ENCODE peak calls at places on chromosomes 7 and 10, in five cellular contexts. Y is neural progenitor cell, N is fibroblast of lung, B is cardiac muscle cell, Q is choroid plexus epithelial cell. L is an unnamed sample.

GRCh38 chr7:40331915-40332314 is 197.1 kb downstream of the SUGCT start:
- DNase-seq in Y (no peak), B (no peak), Q (no peak), N (peak; percentile 83), L (no peak)

GRCh38 chr7:54426406-54426805 is 115.8 kb upstream of the VSTM2A start:
- DNase-seq in Y (no peak), Q (no peak), N (no peak), B (no peak), L (no peak)

GRCh38 chr7:123210986-123211385 is 11.2 kb upstream of the SLC13A1 start:
- DNase-seq in B (no peak), N (no peak), Q (peak; percentile 23), Y (no peak), L (no peak)

GRCh38 chr10:21993360-21994001 is 10.0 kb downstream of the DNAJC1 start:
- DNase-seq in N (no peak), Q (peak; percentile 53), B (no peak), Y (no peak), L (peak; percentile 64)

GRCh38 chr7:35185908-35186731 is 67.8 kb downstream of the TBX20 start:
- DNase-seq in B (peak; percentile 75), Y (peak; percentile 74), N (peak; percentile 79), Q (peak; percentile 33), L (peak; percentile 77)

GRCh38 chr7:4772306-4772705 is 3.1 kb upstream of the AP5Z1 start:
- DNase-seq in Y (no peak), N (no peak), Q (no peak), B (no peak), L (no peak)

GRCh38 chr7:131107343-131108211 is 220.1 kb upstream of the MKLN1 start:
- DNase-seq in B (peak; percentile 52), Q (peak; percentile 93), Y (peak; percentile 62), N (peak; percentile 73), L (peak; percentile 85)

GRCh38 chr10:3783313-3783689 is 1.7 kb downstream of the KLF6 start:
- DNase-seq in Y (peak; percentile 73), N (peak; percentile 84), Q (peak; percentile 84), B (peak; percentile 64), L (peak; percentile 93)

GRCh38 chr7:51234609-51235308 is 81.8 kb downstream of the COBL start:
- DNase-seq in B (no peak), Y (no peak), N (no peak), Q (no peak), L (no peak)

GRCh38 chr10:23694921-23695824 is 256.3 kb downstream of the OTUD1 start:
- DNase-seq in Y (peak; percentile 78), Q (no peak), B (no peak), N (no peak), L (no peak)

DNA sequence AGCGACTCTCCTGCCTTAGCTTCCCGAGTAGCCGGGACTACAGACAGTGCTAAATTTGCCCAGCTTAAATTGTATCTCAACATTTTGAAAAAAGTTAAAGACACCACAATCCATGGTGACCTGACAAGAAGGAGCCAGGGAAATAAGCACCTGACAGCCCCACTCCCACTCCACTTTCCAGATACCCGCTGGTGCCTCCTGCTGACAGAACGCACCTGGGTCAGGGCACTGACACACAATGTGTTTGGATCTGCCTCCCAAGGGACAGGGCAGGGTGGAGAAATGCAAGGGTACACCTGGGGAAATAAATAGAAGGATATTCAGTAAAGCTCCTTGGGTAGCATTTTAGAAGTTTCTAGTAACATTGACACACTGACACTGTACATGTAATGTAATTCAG is 58.9 kb upstream of the OPN4 start:
- DNase-seq in B (no peak), N (no peak), Q (no peak), Y (no peak), L (no peak)
- TF ChIP-seq CTCF in B (no peak), N (no peak), Q (no peak), Y (no peak), L (no peak)

GRCh38 chr7:151408839-151409554 is 841 bp downstream of the WDR86 start:
- DNase-seq in B (peak; percentile 55), N (peak; percentile 14), Y (peak; percentile 68), Q (peak; percentile 68), L (no peak)

GRCh38 chr7:151409555-151410404 is at the start of gene WDR86:
- DNase-seq in Y (peak; percentile 76), Q (peak; percentile 45), N (no peak), B (peak; percentile 77), L (no peak)

GRCh38 chr7:151412318-151412717 is 2.5 kb upstream of the WDR86 start:
- DNase-seq in B (no peak), Y (no peak), N (no peak), Q (no peak), L (no peak)

GRCh38 chr7:151411551-151411950 is 1.7 kb upstream of the WDR86 start:
- DNase-seq in B (no peak), Y (no peak), N (no peak), Q (no peak), L (no peak)

DNA sequence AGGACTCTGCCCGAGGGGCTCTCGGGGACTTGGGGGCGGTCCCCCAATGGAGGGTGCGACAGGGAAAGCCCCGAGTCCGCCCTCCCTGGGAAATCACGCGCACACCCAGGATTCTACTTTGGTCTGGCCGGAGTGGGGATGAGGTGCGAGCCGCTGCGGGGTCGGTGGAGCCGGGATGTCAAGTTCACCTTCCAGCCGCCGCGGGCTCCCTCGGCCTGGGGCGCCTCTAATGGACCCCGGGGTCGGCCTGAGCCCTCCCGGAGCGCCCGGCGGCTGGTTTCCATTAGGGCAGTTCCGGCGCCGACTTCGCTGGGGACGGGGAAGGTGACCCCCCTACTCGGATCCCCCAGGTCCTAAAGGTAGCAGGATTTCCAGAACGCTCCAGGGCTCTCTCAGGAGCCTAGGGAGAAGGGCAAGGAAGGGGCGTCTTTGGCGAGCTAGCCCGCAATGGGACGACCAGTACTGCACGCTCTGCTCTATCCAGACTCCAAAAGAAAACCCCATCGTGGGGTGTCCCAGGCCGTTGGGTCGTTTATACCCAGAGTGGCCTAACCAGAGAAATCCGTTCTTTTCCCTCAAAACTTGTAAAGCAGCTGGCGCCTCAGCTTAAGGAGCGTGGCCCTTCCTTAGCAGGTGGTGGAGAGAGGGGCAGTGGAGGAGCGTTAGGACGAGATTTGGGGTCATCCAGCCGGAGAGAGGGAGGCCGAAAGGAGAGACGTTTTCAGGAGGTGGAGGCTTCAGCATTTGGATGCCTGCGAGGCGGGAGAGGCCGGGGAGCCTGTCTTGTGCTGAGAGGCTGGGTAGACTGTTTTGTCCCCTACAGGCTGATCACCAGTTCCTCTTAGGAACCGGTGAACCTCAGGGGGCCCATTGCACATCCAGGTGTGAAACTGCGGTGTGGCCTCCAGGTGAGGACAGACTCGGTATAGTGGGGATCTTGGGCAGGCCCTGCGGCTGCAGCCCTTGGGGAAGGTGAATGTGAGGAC is 860 bp upstream of the WDR86 start:
- DNase-seq in B (peak; percentile 84), Q (peak; percentile 61), Y (peak; percentile 71), N (no peak), L (no peak)
- H3K4me3 ChIP-seq in B (peak overlapping the region; percentile 62), Q (peak overlapping the region; percentile 76), Y (peak overlapping the region; percentile 71), N (peak overlapping the region; percentile 61), L (no peak overlapping the region)

DNA sequence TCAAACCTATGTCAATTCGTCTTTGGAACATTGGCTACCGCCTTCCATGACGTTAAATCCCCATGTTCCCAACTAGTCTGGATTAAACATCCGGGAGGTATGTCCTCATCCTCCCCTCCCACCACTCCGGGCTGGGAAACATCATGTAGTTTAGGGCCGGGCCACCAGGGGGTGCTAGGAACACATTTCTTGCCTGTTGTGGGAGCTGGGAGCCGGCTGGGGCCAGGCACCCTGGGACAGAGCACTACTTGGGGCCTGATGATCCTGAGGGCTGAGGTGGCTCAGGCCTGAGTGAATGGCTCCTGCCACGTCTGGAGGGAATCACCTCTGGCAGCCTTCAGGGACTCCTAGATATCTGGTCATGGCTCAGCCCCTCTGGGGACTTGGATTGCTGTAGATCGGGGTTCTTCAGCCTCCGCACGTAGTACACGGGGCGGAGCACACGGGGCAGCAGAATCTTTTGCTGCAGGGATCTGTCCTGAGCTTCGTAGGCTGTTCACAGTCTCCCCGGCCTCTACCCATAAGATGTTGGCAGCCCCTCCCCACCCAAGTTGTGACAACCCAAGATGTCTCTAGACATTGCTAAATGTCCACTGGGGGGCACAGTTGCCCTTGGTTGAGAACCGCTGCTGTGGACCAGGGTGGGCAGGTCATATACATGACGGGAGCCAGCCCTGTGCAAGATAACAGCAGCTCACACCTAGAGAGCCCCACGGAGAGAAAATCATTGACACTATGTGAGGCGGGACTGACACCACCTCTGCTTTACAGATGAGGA is 141.2 kb upstream of the ZNF716 start:
- DNase-seq in Y (no peak), B (no peak), N (no peak), Q (no peak), L (no peak)
- TF ChIP-seq CTCF in Y (no peak), B (no peak), N (no peak), Q (peak; percentile 9), L (no peak)

GRCh38 chr7:80264769-80265168 is 130.1 kb downstream of the GNAI1 start:
- DNase-seq in Q (no peak), B (no peak), Y (no peak), N (no peak), L (no peak)

GRCh38 chr7:80263321-80263720 is 128.7 kb downstream of the GNAI1 start:
- DNase-seq in N (no peak), B (no peak), Q (no peak), Y (no peak), L (peak; percentile 48)

GRCh38 chr7:80263821-80264220 is 129.2 kb downstream of the GNAI1 start:
- DNase-seq in N (no peak), Y (no peak), Q (no peak), B (no peak), L (no peak)
- H3K4me3 ChIP-seq in N (no peak overlapping the region), Y (no peak overlapping the region), Q (no peak overlapping the region), B (no peak overlapping the region), L (no peak overlapping the region)

GRCh38 chr10:102628451-102628911 is 15.8 kb upstream of the TRIM8 start:
- DNase-seq in Q (no peak), B (no peak), Y (no peak), N (peak; percentile 58), L (no peak)
- TF ChIP-seq CTCF in Q (peak; percentile 27), B (peak; percentile 26), Y (no peak), N (peak; percentile 14), L (peak; percentile 5)

L was measured in cardiac fibroblast.